ENCODE peak calls at places on chromosome 14, in seven cellular contexts. X, B, N, H, V, R and S are unnamed samples.

GRCh38 chr14:41806355-41806975 is 199.8 kb downstream of the LRFN5 start:
- DNase-seq in B (no peak), N (no peak), X (no peak), R (no peak), H (no peak), V (no peak), S (no peak)

GRCh38 chr14:40268236-40268635 is 836.0 kb upstream of the FBXO33 start:
- DNase-seq in V (no peak), R (no peak), X (no peak), H (no peak), N (no peak), B (no peak), S (no peak)

GRCh38 chr14:65287264-65288131 is 125.0 kb upstream of the FUT8 start:
- DNase-seq in N (no peak), R (peak; percentile 46), H (no peak), B (no peak), V (no peak), X (no peak), S (peak; percentile 60)

GRCh38 chr14:32306549-32306948 is 22.5 kb upstream of the AKAP6 start:
- DNase-seq in X (no peak), R (no peak), H (peak; percentile 38), V (no peak), N (no peak), B (no peak), S (no peak)

GRCh38 chr14:65278589-65278988 is 133.9 kb upstream of the FUT8 start:
- DNase-seq in H (no peak), B (no peak), V (no peak), N (no peak), X (no peak), R (no peak), S (no peak)

GRCh38 chr14:93156693-93157369 is 27.9 kb downstream of the MOAP1 start:
- DNase-seq in N (no peak), R (no peak), X (no peak), H (no peak), V (no peak), B (no peak), S (no peak)

GRCh38 chr14:38964630-38965029 is 138.4 kb downstream of the SEC23A start:
- DNase-seq in X (no peak), R (no peak), N (no peak), B (peak; percentile 52), V (no peak), H (peak; percentile 30), S (no peak)

GRCh38 chr14:38065101-38065762 is 142.5 kb upstream of the SSTR1 start:
- DNase-seq in X (no peak), N (no peak), V (peak; percentile 33), R (no peak), B (no peak), H (no peak), S (no peak)

GRCh38 chr14:74302160-74302628 is 540 bp downstream of the ABCD4 start:
- DNase-seq in V (no peak), H (peak; percentile 57), B (peak; percentile 55), X (no peak), R (no peak), N (no peak), S (no peak)

GRCh38 chr14:52829527-52829926 is 38.1 kb upstream of the GNPNAT1 start:
- DNase-seq in N (no peak), X (no peak), R (no peak), H (no peak), B (no peak), V (no peak), S (no peak)

GRCh38 chr14:54197369-54197768 is 199.4 kb upstream of the CDKN3 start:
- DNase-seq in B (no peak), H (no peak), N (no peak), R (no peak), X (no peak), V (no peak), S (no peak)

GRCh38 chr14:100190126-100190525 is 30.7 kb upstream of the DEGS2 start:
- DNase-seq in B (no peak), R (no peak), N (no peak), H (peak; percentile 50), X (no peak), V (no peak), S (no peak)

GRCh38 chr14:22536853-22537338 is 52.1 kb downstream of the DAD1 start:
- DNase-seq in V (peak; percentile 85), X (no peak), H (peak; percentile 99), N (no peak), R (no peak), B (peak; percentile 95), S (no peak)

GRCh38 chr14:76537912-76538647 is 162.1 kb downstream of the ESRRB start:
- DNase-seq in N (no peak), R (no peak), B (no peak), X (no peak), H (no peak), V (no peak), S (no peak)

GRCh38 chr14:75113932-75114539 is 12.8 kb downstream of the NEK9 start:
- DNase-seq in B (no peak), H (no peak), V (no peak), X (no peak), R (no peak), N (no peak), S (no peak)

GRCh38 chr14:68825729-68826128 is 32.9 kb upstream of the ZFP36L1 start:
- DNase-seq in N (no peak), H (no peak), R (no peak), X (no peak), B (no peak), V (no peak), S (no peak)

GRCh38 chr14:64761441-64762043 is 57.3 kb downstream of the PLEKHG3 start:
- DNase-seq in N (no peak), V (no peak), B (peak; percentile 40), H (no peak), R (no peak), X (peak; percentile 35), S (no peak)

GRCh38 chr14:61258985-61259384 is 22.2 kb downstream of the TMEM30B start:
- DNase-seq in H (no peak), X (no peak), V (no peak), R (no peak), N (no peak), B (no peak), S (no peak)

GRCh38 chr14:25820368-25820767 is 770.4 kb upstream of the STXBP6 start:
- DNase-seq in H (no peak), N (no peak), V (no peak), X (no peak), R (no peak), B (no peak), S (no peak)

GRCh38 chr14:64266206-64266605 is 28.0 kb downstream of the ESR2 start:
- DNase-seq in N (no peak), V (no peak), R (no peak), X (no peak), H (peak; percentile 63), B (peak; percentile 17), S (no peak)

GRCh38 chr14:88551094-88551870 is 3.5 kb downstream of the PTPN21 start:
- DNase-seq in B (peak; percentile 86), V (peak; percentile 76), R (peak; percentile 89), H (peak; percentile 49), N (peak; percentile 65), X (peak; percentile 81), S (peak; percentile 38)
- TF ChIP-seq CTCF in B (peak; percentile 36), V (peak; percentile 49), R (no peak), H (peak; percentile 46), N (peak; percentile 53), X (peak; percentile 39), S (no peak)

DNA sequence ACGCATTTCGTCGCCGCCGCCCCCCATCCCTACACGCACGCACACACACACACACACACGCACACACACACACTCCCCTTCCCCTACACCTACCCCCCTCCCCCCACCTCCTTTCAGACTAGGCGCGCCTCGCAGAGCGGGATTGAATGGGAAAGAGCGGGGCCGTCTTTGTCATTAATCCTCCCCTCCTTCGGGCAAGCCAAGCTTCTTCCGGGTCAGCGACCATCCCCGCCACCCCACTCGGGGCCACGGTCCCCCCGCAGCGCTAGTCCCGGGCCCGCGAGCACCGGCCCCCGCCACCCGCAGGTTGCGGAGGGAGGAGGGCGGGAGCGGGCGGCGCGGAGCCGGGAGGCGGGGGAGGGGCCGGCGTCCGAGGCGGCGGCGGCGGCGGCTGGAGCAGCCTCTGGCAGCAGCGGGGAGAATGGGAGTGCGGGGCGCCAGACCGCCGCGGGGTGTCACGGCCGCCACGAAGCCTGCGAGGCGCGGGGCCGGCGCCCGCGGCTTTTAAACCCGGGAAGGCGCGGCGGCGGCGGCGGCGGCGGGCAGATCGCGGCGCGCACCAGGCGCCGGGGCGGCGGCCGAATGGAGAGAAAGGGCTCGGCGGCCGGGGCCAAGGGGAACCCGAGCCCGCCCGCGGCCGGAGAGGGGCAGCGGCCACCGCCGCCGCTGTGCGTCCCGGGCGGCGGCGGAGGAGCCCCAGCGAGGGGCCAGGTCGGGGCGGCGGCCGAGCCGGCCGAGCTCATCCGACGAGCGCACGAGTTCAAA is at the start of gene TTC9:
- DNase-seq in X (peak; percentile 50), N (peak; percentile 26), H (no peak), V (peak; percentile 25), R (peak; percentile 61), B (no peak), S (peak; percentile 52)
- TF ChIP-seq CTCF in X (no peak), N (no peak), H (no peak), V (no peak), R (no peak), B (no peak), S (no peak)

GRCh38 chr14:103123634-103124500 is 606 bp downstream of the TNFAIP2 start:
- DNase-seq in X (peak; percentile 78), R (peak; percentile 61), N (no peak), B (no peak), V (peak; percentile 78), H (no peak), S (no peak)
- TF ChIP-seq CTCF in X (peak; percentile 45), R (no peak), N (peak; percentile 34), B (peak; percentile 42), V (peak; percentile 45), H (peak; percentile 33), S (no peak)

GRCh38 chr14:30260772-30261607 is 298.0 kb upstream of the G2E3 start:
- DNase-seq in H (no peak), V (no peak), X (no peak), N (no peak), B (no peak), R (no peak), S (no peak)

GRCh38 chr14:30267141-30267540 is 291.8 kb upstream of the G2E3 start:
- DNase-seq in X (no peak), R (no peak), N (no peak), V (no peak), B (peak; percentile 45), H (peak; percentile 60), S (no peak)

GRCh38 chr14:30266290-30266689 is 292.7 kb upstream of the G2E3 start:
- DNase-seq in N (no peak), B (no peak), X (no peak), H (no peak), R (no peak), V (no peak), S (no peak)

GRCh38 chr14:30264161-30264560 is 294.8 kb upstream of the G2E3 start:
- DNase-seq in R (no peak), B (no peak), N (no peak), V (no peak), X (no peak), H (no peak), S (no peak)
- TF ChIP-seq CTCF in R (no peak), B (no peak), N (no peak), V (no peak), X (no peak), H (no peak), S (no peak)

GRCh38 chr14:90368946-90369721 is 27.7 kb upstream of the CALM1 start:
- DNase-seq in X (no peak), H (peak; percentile 51), B (no peak), V (no peak), R (no peak), N (no peak), S (no peak)
- TF ChIP-seq CTCF in X (no peak), H (no peak), B (no peak), V (peak; percentile 8), R (no peak), N (no peak), S (no peak)

GRCh38 chr14:50062438-50063039 is 53.8 kb downstream of the VCPKMT start:
- DNase-seq in B (peak; percentile 82), R (no peak), N (no peak), H (peak; percentile 73), V (peak; percentile 44), X (no peak), S (no peak)
- TF ChIP-seq CTCF in B (no peak), R (no peak), N (no peak), H (no peak), V (no peak), X (no peak), S (no peak)